ENCODE peak calls at places on chromosomes 7 and 10, in five cellular contexts. V is stimulated activated CD8-positive, alpha-beta memory T cell treated with anti-CD3 and anti-CD28 coated beads, Interleukin-15, amount 100 ng/mL, for 24 hours; T is BJ; C is stromal cell of bone marrow; B is A549. J is an unnamed sample.

GRCh38 chr10:116053910-116054309 is 219.1 kb downstream of the GFRA1 start:
- DNase-seq in V (no peak), T (no peak), C (no peak), B (no peak), J (no peak)

GRCh38 chr7:28205505-28205904 is 24.9 kb upstream of the JAZF1 start:
- DNase-seq in V (no peak), T (no peak), C (no peak), B (no peak), J (no peak)

GRCh38 chr10:17765602-17766001 is 13.6 kb downstream of the TMEM236 start:
- DNase-seq in V (no peak), T (no peak), C (no peak), B (no peak), J (no peak)

GRCh38 chr7:129308047-129308446 is 83.2 kb downstream of the AHCYL2 start:
- DNase-seq in V (no peak), T (no peak), C (no peak), B (no peak), J (no peak)

GRCh38 chr7:138608292-138608691 is 92.9 kb downstream of the SVOPL start:
- DNase-seq in V (no peak), T (no peak), C (no peak), B (no peak), J (no peak)

GRCh38 chr10:133329401-133330202 is 7.1 kb downstream of the CALY start:
- DNase-seq in V (peak), T (peak), C (peak), B (peak), J (peak)

GRCh38 chr10:18719811-18720210 is 60.6 kb downstream of the ARL5B start:
- DNase-seq in V (no peak), T (no peak), C (peak), B (no peak), J (no peak)

GRCh38 chr10:123741711-123742110 is 75.6 kb downstream of the GPR26 start:
- DNase-seq in V (no peak), T (no peak), C (no peak), B (no peak), J (no peak)

GRCh38 chr10:96606216-96606615 is 19.4 kb upstream of the TM9SF3 start:
- DNase-seq in V (no peak), T (no peak), C (no peak), B (no peak), J (no peak)

GRCh38 chr7:19268737-19269136 is 123.5 kb upstream of the FERD3L start:
- DNase-seq in V (no peak), T (no peak), C (peak), B (no peak), J (no peak)

GRCh38 chr7:107353701-107354100 is 116.2 kb upstream of the GPR22 start:
- DNase-seq in V (no peak), T (no peak), C (no peak), B (no peak), J (no peak)

GRCh38 chr10:62130948-62131347 is 137.7 kb downstream of the RTKN2 start:
- DNase-seq in V (no peak), T (peak), C (peak), B (no peak), J (no peak)

GRCh38 chr7:155198901-155199845 is 98.5 kb upstream of the INSIG1 start:
- DNase-seq in V (no peak), T (no peak), C (no peak), B (peak), J (no peak)

GRCh38 chr7:44212018-44212417 is 11.2 kb downstream of the YKT6 start:
- DNase-seq in V (no peak), T (no peak), C (no peak), B (no peak), J (no peak)

GRCh38 chr7:114175140-114175539 is 239.5 kb upstream of the FOXP2 start:
- DNase-seq in V (no peak), T (no peak), C (no peak), B (no peak), J (no peak)

GRCh38 chr7:19899517-19899916 is 126.1 kb upstream of the TMEM196 start:
- DNase-seq in V (no peak), T (no peak), C (peak), B (peak), J (no peak)

GRCh38 chr10:124083740-124084397 is 9.5 kb downstream of the CHST15 start:
- DNase-seq in V (no peak), T (peak), C (no peak), B (no peak), J (no peak)